ENCODE peak calls at places on chromosomes 12 and 14, in four cellular contexts. V is CD8-positive, alpha-beta T cell; T is RWPE1; P is pancreas. Q is an unnamed sample.

GRCh38 chr12:132282031-132282949 is 47.1 kb downstream of the GALNT9 start:
- DNase-seq in V (no peak), T (no peak), P (no peak), Q (no peak)

GRCh38 chr14:23559010-23559920 is 3.2 kb downstream of the THTPA start:
- DNase-seq in V (peak; percentile 51), T (peak; percentile 60), P (peak; percentile 61), Q (peak; percentile 39)

GRCh38 chr12:92786045-92786444 is 83.3 kb downstream of the PLEKHG7 start:
- DNase-seq in V (no peak), T (no peak), P (no peak), Q (no peak)

GRCh38 chr14:104892517-104893434 is 27.7 kb downstream of the CEP170B start:
- DNase-seq in V (no peak), T (no peak), P (peak; percentile 42), Q (peak; percentile 7)

GRCh38 chr14:35202195-35202594 is 79.8 kb downstream of the PRORP start:
- DNase-seq in V (no peak), T (no peak), P (no peak), Q (no peak)

GRCh38 chr14:33936391-33936790 is 14.5 kb downstream of the EGLN3 start:
- DNase-seq in V (no peak), T (no peak), P (no peak), Q (no peak)

GRCh38 chr14:99531221-99532096 is 50.2 kb downstream of the CCNK start:
- DNase-seq in V (no peak), T (no peak), P (no peak), Q (no peak)

GRCh38 chr12:21697829-21698630 is 40.4 kb upstream of the LDHB start:
- DNase-seq in V (no peak), T (no peak), P (no peak), Q (no peak)

GRCh38 chr12:10557766-10558165 is 52.1 kb downstream of the EIF2S3B start:
- DNase-seq in V (no peak), T (peak; percentile 35), P (no peak), Q (no peak)

GRCh38 chr14:59484611-59485174 is 376 bp downstream of the JKAMP start:
- DNase-seq in V (no peak), T (no peak), P (no peak), Q (no peak)

GRCh38 chr12:7351177-7351576 is 47.3 kb downstream of the ACSM4 start:
- DNase-seq in V (no peak), T (no peak), P (no peak), Q (no peak)

GRCh38 chr14:60315181-60315580 is 66.2 kb downstream of the PPM1A start:
- DNase-seq in V (no peak), T (no peak), P (no peak), Q (no peak)

GRCh38 chr14:72801841-72802587 is 91.9 kb downstream of the DPF3 start:
- DNase-seq in V (no peak), T (peak; percentile 34), P (no peak), Q (no peak)

GRCh38 chr12:34336619-34337465 is 314.5 kb downstream of the ALG10 start:
- DNase-seq in V (no peak), T (no peak), P (no peak), Q (no peak)

GRCh38 chr14:28780843-28781503 is 14.4 kb downstream of the FOXG1 start:
- DNase-seq in V (no peak), T (no peak), P (no peak), Q (no peak)

GRCh38 chr12:50614167-50614762 is 109.5 kb downstream of the DIP2B start:
- DNase-seq in V (no peak), T (peak; percentile 82), P (no peak), Q (no peak)

GRCh38 chr12:106094304-106094703 is 44.5 kb downstream of the NUAK1 start:
- DNase-seq in V (no peak), T (no peak), P (no peak), Q (no peak)

GRCh38 chr14:72775923-72776554 is 117.9 kb downstream of the DPF3 start:
- DNase-seq in V (no peak), T (no peak), P (no peak), Q (no peak)

GRCh38 chr12:21546721-21547120 is 20.6 kb downstream of the SPX start:
- DNase-seq in V (no peak), T (no peak), P (no peak), Q (no peak)

GRCh38 chr12:47356129-47356622 is 276.4 kb upstream of the AMIGO2 start:
- DNase-seq in V (no peak), T (no peak), P (no peak), Q (no peak)

GRCh38 chr12:94795520-94795919 is 145.2 kb upstream of the TMCC3 start:
- DNase-seq in V (no peak), T (peak; percentile 58), P (no peak), Q (no peak)

GRCh38 chr12:89345830-89346740 is 6.2 kb downstream of the DUSP6 start:
- DNase-seq in V (no peak), T (no peak), P (peak; percentile 54), Q (peak; percentile 60)

GRCh38 chr12:83945871-83946270 is 966.7 kb downstream of the SLC6A15 start:
- DNase-seq in V (no peak), T (peak; percentile 32), P (no peak), Q (no peak)

DNA sequence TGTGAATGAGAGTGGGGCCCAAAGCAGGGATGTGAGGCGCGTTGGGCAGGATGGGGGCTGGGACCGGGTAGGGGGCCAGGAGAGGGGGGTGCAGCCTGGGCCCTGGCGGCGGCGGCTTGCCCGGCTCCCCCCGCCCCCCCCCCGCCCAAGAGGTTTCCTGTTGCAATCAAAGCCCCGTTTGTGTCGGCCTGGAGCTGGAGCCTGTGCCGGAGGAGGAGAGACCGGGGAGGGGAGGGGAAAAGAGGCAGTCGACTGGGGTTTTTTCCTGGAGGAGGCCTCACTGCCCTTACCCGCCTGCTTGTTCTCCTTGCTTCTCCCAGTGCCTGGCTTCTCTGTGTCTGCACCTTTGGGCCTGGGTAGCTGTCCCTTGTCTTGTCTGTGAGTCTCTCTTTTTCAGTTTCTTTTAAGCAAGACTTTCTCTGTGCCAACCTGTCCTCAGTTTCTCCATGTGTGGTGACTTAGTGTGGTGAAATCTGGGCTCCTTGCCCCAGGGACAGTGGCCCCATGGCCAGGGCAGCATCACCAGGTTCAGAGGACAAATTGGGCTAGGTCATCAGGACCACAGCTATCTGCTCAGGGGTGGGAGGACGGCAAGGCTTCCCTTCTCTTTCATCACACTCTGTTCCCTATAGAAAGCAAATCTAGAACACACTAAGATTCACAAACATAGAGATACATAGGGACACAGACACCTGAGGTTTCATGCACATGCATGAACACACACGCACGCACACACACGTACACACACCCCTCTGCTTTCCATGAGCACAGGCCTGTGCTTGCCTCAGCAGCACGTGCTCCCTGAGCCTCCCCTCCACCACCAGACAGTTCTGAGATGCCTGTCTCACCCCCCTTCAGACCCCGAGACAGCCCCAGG is 8.4 kb downstream of the RARG start:
- DNase-seq in V (no peak), T (no peak), P (no peak), Q (no peak)
- H3K27ac ChIP-seq in V (peak overlapping the region; percentile 16), T (peak overlapping the region; percentile 99), P (no peak overlapping the region), Q (peak overlapping the region; percentile 100)

GRCh38 chr12:25971675-25972035 is 13.2 kb downstream of the RASSF8 start:
- DNase-seq in V (no peak), T (no peak), P (no peak), Q (no peak)
- TF ChIP-seq CTCF in V (no peak), T (no peak), P (no peak), Q (no peak)

GRCh38 chr14:102973706-102974280 is 51.3 kb downstream of the AMN start:
- DNase-seq in V (no peak), T (no peak), P (no peak), Q (no peak)
- H3K27ac ChIP-seq in V (no peak overlapping the region), T (peak overlapping the region; percentile 41), P (no peak overlapping the region), Q (no peak overlapping the region)

GRCh38 chr14:20866963-20867362 is 24.2 kb upstream of the RNASE3 start:
- DNase-seq in V (no peak), T (no peak), P (no peak), Q (no peak)
- TF ChIP-seq CTCF in V (no peak), T (no peak), P (no peak), Q (no peak)

DNA sequence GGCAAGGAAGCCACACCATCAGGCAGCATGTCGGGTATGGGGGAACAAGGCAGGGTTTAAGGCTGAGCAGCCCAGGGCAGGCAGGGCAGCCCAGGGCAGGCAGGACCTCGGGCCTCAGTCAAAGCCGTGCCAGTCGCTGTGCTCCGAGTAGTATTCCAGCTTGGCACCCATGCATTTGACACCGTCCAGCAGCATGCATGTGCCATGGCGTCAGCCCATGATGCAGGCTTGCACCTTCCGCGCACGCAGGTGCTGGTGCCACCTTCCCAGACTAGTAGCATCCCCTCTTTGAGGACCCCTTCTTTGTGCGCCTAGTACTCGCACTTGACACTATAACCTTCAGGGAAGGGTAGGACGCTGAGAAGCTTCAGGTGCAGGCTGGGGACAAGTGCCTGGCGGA is 11.6 kb upstream of the ADCY6 start:
- DNase-seq in V (no peak), T (no peak), P (no peak), Q (no peak)
- H3K27ac ChIP-seq in V (no peak overlapping the region), T (no peak overlapping the region), P (no peak overlapping the region), Q (no peak overlapping the region)

GRCh38 chr14:45716506-45716905 is 463.5 kb upstream of the MIS18BP1 start:
- DNase-seq in V (no peak), T (no peak), P (no peak), Q (no peak)
- TF ChIP-seq CTCF in V (no peak), T (no peak), P (no peak), Q (no peak)

DNA sequence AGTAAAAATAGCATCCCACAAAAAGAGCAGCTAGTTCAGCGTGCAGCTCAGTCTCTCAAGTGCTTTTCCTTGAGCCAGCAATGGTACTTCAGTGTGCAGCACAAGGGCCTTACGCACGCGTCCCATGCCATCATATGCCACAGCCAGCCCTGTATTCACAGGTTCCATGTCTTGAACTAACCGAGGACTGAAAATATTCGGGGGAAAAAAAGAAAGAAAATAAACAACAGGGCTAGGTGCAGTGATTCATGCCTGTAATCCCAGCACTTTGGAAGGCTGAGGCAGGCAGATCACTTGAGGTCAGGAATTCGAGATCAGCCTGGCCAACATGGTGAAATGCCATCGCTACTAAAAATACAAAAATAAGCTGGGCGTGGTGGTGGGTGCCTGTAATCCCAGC is 28.6 kb downstream of the ATG14 start:
- DNase-seq in V (no peak), T (no peak), P (no peak), Q (no peak)
- H3K27ac ChIP-seq in V (no peak overlapping the region), T (no peak overlapping the region), P (no peak overlapping the region), Q (no peak overlapping the region)

GRCh38 chr12:2641209-2641608 is 153.6 kb upstream of the FKBP4 start:
- DNase-seq in V (no peak), T (no peak), P (no peak), Q (peak; percentile 7)

GRCh38 chr12:2641761-2642160 is 153.0 kb upstream of the FKBP4 start:
- DNase-seq in V (no peak), T (no peak), P (no peak), Q (peak; percentile 1)

GRCh38 chr12:2640709-2641108 is 154.1 kb upstream of the FKBP4 start:
- DNase-seq in V (no peak), T (peak; percentile 88), P (no peak), Q (peak; percentile 11)

GRCh38 chr12:2639020-2639298 is 155.8 kb upstream of the FKBP4 start:
- DNase-seq in V (no peak), T (no peak), P (no peak), Q (peak; percentile 4)

GRCh38 chr12:2640281-2640680 is 154.5 kb upstream of the FKBP4 start:
- DNase-seq in V (no peak), T (peak; percentile 33), P (no peak), Q (peak; percentile 5)
- TF ChIP-seq CTCF in V (no peak), T (no peak), P (no peak), Q (no peak)

Q was measured in transverse colon.